ENCODE peak calls at places on chromosomes 13 and 19, in seven cellular contexts. I is heart left ventricle, K is breast epithelium, H is small intestine, Y is gastrocnemius medialis, L is A673, T is A549. E is an unnamed sample.

GRCh38 chr13:114049026-114049425 is 75.2 kb upstream of the C13orf46 start:
- DNase-seq in T (no peak), I (no peak), K (no peak), L (no peak), Y (no peak), H (peak; percentile 48), E (no peak)

GRCh38 chr13:27665333-27665732 is 43.6 kb downstream of the POLR1D start:
- DNase-seq in H (no peak), T (peak; percentile 7), I (no peak), Y (no peak), K (no peak), L (no peak), E (no peak)

GRCh38 chr19:33441277-33441699 is 67.8 kb downstream of the CEBPG start:
- DNase-seq in Y (no peak), H (peak; percentile 8), L (no peak), T (no peak), I (peak; percentile 23), K (peak; percentile 51), E (no peak)

GRCh38 chr13:85538957-85539356 is 260.3 kb downstream of the SLITRK6 start:
- DNase-seq in H (no peak), L (no peak), I (no peak), Y (no peak), T (no peak), K (no peak), E (no peak)

GRCh38 chr13:110920038-110920437 is 5.2 kb upstream of the ANKRD10 start:
- DNase-seq in H (no peak), K (no peak), T (no peak), I (peak; percentile 50), L (no peak), Y (no peak), E (no peak)

GRCh38 chr13:27120011-27120410 is 51.6 kb downstream of the USP12 start:
- DNase-seq in K (no peak), L (no peak), I (no peak), Y (no peak), H (no peak), T (no peak), E (no peak)

GRCh38 chr13:66076417-66076816 is 1153.7 kb downstream of the PCDH9 start:
- DNase-seq in Y (no peak), I (no peak), K (no peak), T (no peak), H (no peak), L (no peak), E (peak; percentile 38)

GRCh38 chr19:49468746-49469447 is 5.1 kb upstream of the FLT3LG start:
- DNase-seq in T (peak; percentile 82), H (peak; percentile 56), Y (peak; percentile 88), L (peak; percentile 94), K (no peak), I (peak; percentile 92), E (peak; percentile 70)

GRCh38 chr19:38079926-38080380 is 144.1 kb downstream of the DPF1 start:
- DNase-seq in K (no peak), H (no peak), I (no peak), T (peak; percentile 78), Y (no peak), L (peak; percentile 27), E (no peak)

GRCh38 chr13:23399254-23399796 is 34.2 kb downstream of the SACS start:
- DNase-seq in T (no peak), H (no peak), Y (no peak), L (no peak), I (no peak), K (no peak), E (no peak)

GRCh38 chr19:6241680-6242079 is 38.1 kb downstream of the MLLT1 start:
- DNase-seq in K (no peak), L (no peak), H (no peak), I (peak; percentile 55), T (no peak), Y (no peak), E (no peak)

GRCh38 chr19:41521860-41522555 is 54.0 kb upstream of the CEACAM21 start:
- DNase-seq in Y (no peak), L (peak; percentile 26), H (no peak), I (no peak), T (no peak), K (no peak), E (no peak)

DNA sequence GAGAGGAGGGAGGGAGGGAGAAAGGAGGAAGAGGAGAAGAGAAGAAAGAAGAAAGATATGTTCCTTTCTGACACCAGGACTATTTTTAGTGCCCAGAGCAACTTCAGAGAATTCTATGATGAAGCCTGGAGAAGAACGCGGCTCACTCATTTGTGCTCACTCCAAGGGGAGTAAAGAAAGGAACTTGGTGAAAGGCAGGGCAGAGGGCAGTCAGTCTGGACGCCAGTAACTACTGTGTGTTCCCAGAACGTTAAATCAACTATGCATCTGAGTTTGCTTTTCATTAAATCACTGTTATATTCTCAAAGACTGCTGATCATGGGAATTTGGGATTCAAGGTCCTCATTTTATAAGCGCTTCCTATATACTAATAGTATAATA is 154.3 kb downstream of the DCT start:
- DNase-seq in L (no peak), K (no peak), H (no peak), Y (no peak), I (no peak), T (no peak), E (no peak)
- H3K27ac ChIP-seq in L (no peak overlapping the region), K (no peak overlapping the region), H (no peak overlapping the region), Y (no peak overlapping the region), I (no peak overlapping the region), T (no peak overlapping the region), E (no peak overlapping the region)

GRCh38 chr19:36851898-36852297 is 1.2 kb downstream of the ZNF345 start:
- DNase-seq in L (no peak), T (no peak), K (no peak), I (no peak), Y (no peak), H (no peak), E (no peak)
- H3K4me3 ChIP-seq in L (peak overlapping the region; percentile 65), T (no peak overlapping the region), K (peak overlapping the region; percentile 84), I (no peak overlapping the region), Y (peak overlapping the region; percentile 94), H (no peak overlapping the region), E (peak overlapping the region; percentile 46)

GRCh38 chr19:35459414-35460082 is 11.5 kb downstream of the FFAR2 start:
- DNase-seq in I (peak; percentile 64), Y (no peak), T (no peak), L (no peak), H (no peak), K (no peak), E (peak; percentile 89)

GRCh38 chr19:35461050-35461449 is 13.0 kb downstream of the FFAR2 start:
- DNase-seq in K (no peak), I (peak; percentile 32), L (no peak), H (no peak), Y (no peak), T (no peak), E (no peak)

GRCh38 chr19:35462476-35462953 is 14.5 kb downstream of the FFAR2 start:
- DNase-seq in I (no peak), T (no peak), K (no peak), H (peak; percentile 51), L (no peak), Y (no peak), E (no peak)

GRCh38 chr19:35458821-35459391 is 10.8 kb downstream of the FFAR2 start:
- DNase-seq in Y (no peak), H (peak; percentile 49), L (no peak), I (no peak), K (no peak), T (peak; percentile 52), E (no peak)

GRCh38 chr19:35460608-35461007 is 12.6 kb downstream of the FFAR2 start:
- DNase-seq in I (no peak), T (no peak), H (no peak), Y (no peak), L (no peak), K (no peak), E (no peak)
- H3K4me1 ChIP-seq in I (peaks cover 34% of the 10 kb centered on the region), T (peaks cover 17% of the 10 kb centered on the region), H (peaks cover 12% of the 10 kb centered on the region), Y (no peaks in the 10 kb centered on the region), L (no peaks in the 10 kb centered on the region), K (no peaks in the 10 kb centered on the region), E (peaks cover 5% of the 10 kb centered on the region)

GRCh38 chr13:75704942-75705320 is 68.8 kb downstream of the LMO7 start:
- DNase-seq in I (no peak), Y (no peak), T (peak; percentile 64), K (peak; percentile 51), L (no peak), H (peak; percentile 83), E (no peak)
- H3K27ac ChIP-seq in I (no peak overlapping the region), Y (no peak overlapping the region), T (peak overlapping the region; percentile 85), K (no peak overlapping the region), L (no peak overlapping the region), H (peak overlapping the region; percentile 22), E (no peak overlapping the region)

GRCh38 chr13:49367640-49368431 is 76.0 kb downstream of the CAB39L start:
- DNase-seq in L (peak; percentile 6), I (no peak), Y (no peak), H (no peak), K (no peak), T (no peak), E (peak; percentile 34)
- H3K4me3 ChIP-seq in L (no peak overlapping the region), I (no peak overlapping the region), Y (no peak overlapping the region), H (no peak overlapping the region), K (no peak overlapping the region), T (no peak overlapping the region), E (no peak overlapping the region)

GRCh38 chr19:54155694-54156093 is 3.8 kb downstream of the LENG1 start:
- DNase-seq in H (no peak), T (no peak), Y (no peak), L (no peak), K (no peak), I (no peak), E (no peak)

GRCh38 chr19:54152878-54153524 is 6.5 kb downstream of the LENG1 start:
- DNase-seq in Y (no peak), H (no peak), L (no peak), T (no peak), K (no peak), I (no peak), E (no peak)

GRCh38 chr19:54156490-54156889 is 3.0 kb downstream of the LENG1 start:
- DNase-seq in Y (no peak), T (no peak), K (no peak), I (no peak), H (no peak), L (no peak), E (no peak)

GRCh38 chr19:54153731-54154326 is 5.7 kb downstream of the LENG1 start:
- DNase-seq in Y (no peak), K (no peak), H (no peak), T (no peak), L (no peak), I (no peak), E (no peak)

DNA sequence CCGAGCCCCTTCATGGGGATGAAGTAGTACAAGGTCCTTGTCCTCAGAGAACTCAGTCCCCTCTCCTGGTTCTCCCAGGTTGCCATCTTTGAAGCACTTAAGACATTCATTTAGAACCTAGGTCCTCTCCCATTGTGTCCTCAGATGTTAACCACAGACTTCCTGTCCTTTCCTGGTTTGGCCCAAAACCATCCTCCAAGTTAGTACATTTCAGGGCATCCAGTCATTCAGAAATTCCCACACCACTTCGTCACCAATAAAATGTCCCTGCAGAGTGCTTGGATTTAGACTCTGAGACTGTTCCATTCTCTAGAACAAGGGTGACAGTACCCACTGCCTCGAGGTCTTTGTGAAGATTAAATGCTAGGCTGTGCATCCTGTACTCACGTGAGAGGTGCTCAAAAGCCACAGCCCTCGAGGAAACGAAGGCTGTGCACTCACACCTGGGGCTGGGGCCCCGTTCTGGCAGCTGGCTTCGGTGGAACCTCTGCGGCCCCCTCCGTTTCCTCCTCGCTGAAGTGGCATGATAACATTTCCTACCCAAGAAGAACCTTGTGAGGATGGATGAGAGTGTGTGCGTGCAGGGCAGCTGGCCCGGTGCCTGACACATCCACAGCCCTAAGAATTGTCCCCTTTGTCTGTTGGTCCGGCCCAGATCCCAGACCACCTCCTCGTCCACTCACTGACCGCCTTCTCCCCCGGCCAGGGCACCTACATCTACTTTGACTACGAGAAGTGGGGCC is 4.7 kb downstream of the LENG1 start:
- DNase-seq in Y (no peak), L (no peak), T (no peak), K (no peak), H (no peak), I (no peak), E (no peak)
- H3K4me1 ChIP-seq in Y (peaks cover 12% of the 10 kb centered on the region), L (peaks cover 6% of the 10 kb centered on the region), T (peaks cover 10% of the 10 kb centered on the region), K (no peaks in the 10 kb centered on the region), H (peaks cover 6% of the 10 kb centered on the region), I (peaks cover 11% of the 10 kb centered on the region), E (peaks cover 5% of the 10 kb centered on the region)